ENCODE peak calls at places on chromosomes 5 and 9, in eight cellular contexts. H, M, V, A, F, T, X and L are unnamed samples.

GRCh38 chr9:109886050-109886449 is 106.1 kb downstream of the PALM2AKAP2 start:
- DNase-seq in X (no peak), F (peak), M (no peak), A (no peak), V (no peak), T (no peak), H (no peak), L (no peak)

GRCh38 chr9:111712369-111712768 is 51.0 kb downstream of the GNG10 start:
- DNase-seq in V (no peak), T (no peak), F (no peak), A (no peak), X (no peak), H (no peak), M (no peak), L (no peak)

GRCh38 chr5:39130716-39131115 is 56.5 kb upstream of the RICTOR start:
- DNase-seq in T (no peak), F (no peak), V (no peak), H (no peak), A (no peak), M (no peak), X (no peak), L (no peak)

GRCh38 chr5:143629871-143630658 is 181.9 kb upstream of the HMHB1 start:
- DNase-seq in T (no peak), X (peak), A (no peak), V (no peak), F (no peak), H (no peak), M (no peak), L (no peak)

GRCh38 chr5:121138495-121138907 is 674.4 kb downstream of the PRR16 start:
- DNase-seq in F (no peak), M (no peak), H (no peak), T (no peak), A (peak), V (no peak), X (no peak), L (no peak)

GRCh38 chr9:79857188-79857587 is 285.4 kb downstream of the TLE4 start:
- DNase-seq in V (no peak), F (no peak), H (no peak), T (no peak), X (no peak), M (no peak), A (no peak), L (no peak)

GRCh38 chr9:85237478-85237877 is 504.3 kb downstream of the AGTPBP1 start:
- DNase-seq in V (no peak), X (no peak), M (no peak), T (no peak), F (no peak), A (no peak), H (no peak), L (no peak)

GRCh38 chr9:22216730-22217160 is 207.6 kb upstream of the CDKN2B start:
- DNase-seq in V (no peak), X (peak), F (no peak), A (no peak), T (peak), M (no peak), H (no peak), L (peak)